ENCODE peak calls at places on chromosome 10, in nine cellular contexts. U is GM23248, A is HCT116, F is PC-3, K is hepatocyte, H is SK-N-SH, Y is MM.1S, G is neural progenitor cell, C is OCI-LY7. S is an unnamed sample.

GRCh38 chr10:58385784-58386112 is 538 bp downstream of the TFAM start:
- DNase-seq in U (peak), A (no peak), F (peak), K (peak), H (peak), Y (peak), G (peak), C (peak), S (peak)

GRCh38 chr10:127309609-127310008 is 113.2 kb upstream of the INSYN2A start:
- DNase-seq in U (peak), A (no peak), F (no peak), K (no peak), H (no peak), Y (no peak), G (no peak), C (no peak), S (no peak)

GRCh38 chr10:52390388-52390787 is 76.3 kb downstream of the DKK1 start:
- DNase-seq in U (no peak), A (no peak), F (no peak), K (no peak), H (no peak), Y (no peak), G (no peak), C (no peak), S (no peak)

GRCh38 chr10:93462881-93463280 is 19.3 kb downstream of the MYOF start:
- DNase-seq in U (peak), A (no peak), F (peak), K (no peak), H (no peak), Y (no peak), G (no peak), C (peak), S (no peak)

GRCh38 chr10:44172883-44173557 is 211.9 kb downstream of the CXCL12 start:
- DNase-seq in U (no peak), A (no peak), F (peak), K (no peak), H (no peak), Y (no peak), G (no peak), C (no peak), S (no peak)

GRCh38 chr10:50622497-50623298 is 1.1 kb downstream of the SGMS1 start:
- DNase-seq in U (peak), A (no peak), F (peak), K (peak), H (peak), Y (peak), G (peak), C (peak), S (peak)

GRCh38 chr10:49571419-49571818 is 32.5 kb upstream of the ERCC6 start:
- DNase-seq in U (peak), A (no peak), F (peak), K (peak), H (no peak), Y (no peak), G (no peak), C (no peak), S (no peak)

GRCh38 chr10:47264797-47265281 is 35.2 kb upstream of the GDF10 start:
- DNase-seq in U (no peak), A (no peak), F (no peak), K (no peak), H (no peak), Y (no peak), G (no peak), C (no peak), S (no peak)

GRCh38 chr10:25786181-25786580 is 147.8 kb upstream of the MYO3A start:
- DNase-seq in U (no peak), A (no peak), F (no peak), K (no peak), H (no peak), Y (no peak), G (no peak), C (no peak), S (no peak)

GRCh38 chr10:12504628-12505027 is 155.3 kb downstream of the CAMK1D start:
- DNase-seq in U (no peak), A (no peak), F (no peak), K (no peak), H (no peak), Y (no peak), G (no peak), C (no peak), S (no peak)

GRCh38 chr10:86970152-86970886 is 2.0 kb downstream of the ADIRF start:
- DNase-seq in U (peak), A (peak), F (peak), K (peak), H (no peak), Y (no peak), G (peak), C (no peak), S (peak)

GRCh38 chr10:73803680-73804286 is 7.6 kb downstream of the NDST2 start:
- DNase-seq in U (no peak), A (no peak), F (no peak), K (no peak), H (no peak), Y (peak), G (no peak), C (no peak), S (no peak)

GRCh38 chr10:116331815-116332214 is 7.6 kb downstream of the CCDC172 start:
- DNase-seq in U (no peak), A (no peak), F (no peak), K (no peak), H (no peak), Y (no peak), G (no peak), C (no peak), S (no peak)
- H3K4me2 ChIP-seq in U (no peak), A (no peak), F (no peak), K (no peak), H (no peak), Y (no peak), G (no peak), C (no peak), S (no peak)

GRCh38 chr10:96991313-96991841 is 159.3 kb downstream of the LCOR start:
- DNase-seq in U (peak), A (no peak), F (peak), K (no peak), H (no peak), Y (no peak), G (no peak), C (no peak), S (no peak)
- TF ChIP-seq EZH2phosphoT487 in U (no peak), A (no peak), F (no peak), K (no peak), H (no peak), Y (no peak), G (no peak), C (no peak), S (no peak)

GRCh38 chr10:69218831-69219230 is 1.3 kb upstream of the HKDC1 start:
- DNase-seq in U (peak), A (no peak), F (peak), K (no peak), H (no peak), Y (no peak), G (no peak), C (no peak), S (no peak)

GRCh38 chr10:69217119-69217754 is 2.9 kb upstream of the HKDC1 start:
- DNase-seq in U (peak), A (peak), F (peak), K (peak), H (no peak), Y (no peak), G (no peak), C (no peak), S (no peak)

GRCh38 chr10:69222157-69223027 is 2.3 kb downstream of the HKDC1 start:
- DNase-seq in U (peak), A (peak), F (peak), K (peak), H (peak), Y (peak), G (peak), C (peak), S (peak)

GRCh38 chr10:69220510-69220909 is 378 bp downstream of the HKDC1 start:
- DNase-seq in U (no peak), A (no peak), F (no peak), K (no peak), H (no peak), Y (no peak), G (no peak), C (no peak), S (no peak)

DNA sequence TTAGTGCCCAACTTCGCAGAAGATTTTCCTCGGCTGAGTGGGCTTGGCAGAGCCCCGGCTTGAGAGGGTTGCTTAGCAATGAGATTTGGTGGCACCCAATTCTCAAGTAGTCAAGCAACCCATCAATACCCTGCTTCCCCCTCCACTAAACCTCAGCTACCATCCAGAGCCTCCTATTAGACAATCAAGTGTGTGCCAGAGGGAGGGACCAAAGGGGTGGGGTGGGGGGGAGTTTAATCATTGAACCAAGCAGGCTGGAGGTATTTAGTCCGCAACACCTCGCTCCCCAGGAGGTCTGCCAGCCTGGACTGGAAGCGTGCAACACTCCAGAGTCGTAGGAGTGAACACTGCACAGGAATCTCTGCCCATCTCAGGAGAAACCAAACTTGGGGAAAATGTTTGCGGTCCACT is at the start of gene HKDC1:
- DNase-seq in U (no peak), A (no peak), F (no peak), K (peak), H (no peak), Y (no peak), G (no peak), C (no peak), S (no peak)
- H3K27ac ChIP-seq in U (no peak), A (no peak), F (no peak), K (peak), H (no peak), Y (no peak), G (no peak), C (no peak), S (no peak)

DNA sequence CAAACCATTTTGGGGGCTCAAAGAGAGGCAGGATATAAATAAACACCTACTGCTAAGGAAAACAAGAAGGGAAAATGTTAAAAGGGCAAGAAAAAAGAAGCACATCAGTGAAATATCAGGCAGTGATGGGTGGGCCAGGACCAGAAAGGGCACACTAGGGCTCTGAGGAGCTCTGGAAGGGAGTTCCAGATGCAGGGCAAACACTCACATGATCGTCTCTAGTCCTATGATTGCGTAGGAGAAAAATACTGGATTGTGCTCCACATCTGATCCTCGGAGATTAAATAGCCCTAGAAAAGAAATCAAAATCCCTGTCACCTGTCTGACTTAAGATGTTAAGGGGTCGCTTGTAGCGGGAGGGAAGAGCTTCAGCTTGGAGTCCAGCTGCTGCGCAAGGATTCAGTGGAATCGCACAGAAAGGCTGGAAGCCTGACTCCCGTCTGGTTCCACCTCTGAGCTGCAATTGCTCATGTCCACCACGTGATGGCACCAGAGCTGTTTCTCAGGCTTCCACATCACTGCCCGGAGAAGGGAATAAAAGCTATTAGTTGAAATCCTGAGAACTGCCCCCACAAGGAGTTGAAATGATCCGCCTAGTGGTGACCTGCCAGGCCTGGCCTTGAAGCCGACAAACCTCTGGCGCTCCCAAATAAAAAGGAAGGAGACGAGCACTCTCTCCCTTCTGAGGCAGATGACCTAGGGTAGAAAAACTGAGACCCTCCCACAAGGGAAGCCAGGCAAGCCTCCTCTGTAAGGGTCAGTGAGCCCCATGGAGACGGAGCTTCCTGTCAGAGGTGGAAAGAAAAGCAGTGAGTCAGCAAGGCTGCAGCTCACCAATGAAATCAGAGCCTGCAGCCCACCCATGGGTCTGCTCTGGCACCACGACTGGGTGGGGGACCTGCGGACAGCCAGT is 39.2 kb downstream of the XPNPEP1 start:
- DNase-seq in U (peak), A (peak), F (peak), K (peak), H (peak), Y (peak), G (peak), C (peak), S (peak)
- H3K4me2 ChIP-seq in U (no peak), A (peak), F (no peak), K (peak), H (peak), Y (no peak), G (peak), C (peak), S (no peak)

GRCh38 chr10:69809318-69809717 is 7.6 kb downstream of the COL13A1 start:
- DNase-seq in U (no peak), A (no peak), F (no peak), K (no peak), H (no peak), Y (no peak), G (no peak), C (no peak), S (no peak)

GRCh38 chr10:69810097-69810496 is 8.4 kb downstream of the COL13A1 start:
- DNase-seq in U (no peak), A (no peak), F (no peak), K (no peak), H (no peak), Y (no peak), G (no peak), C (no peak), S (no peak)

GRCh38 chr10:69813632-69814031 is 11.9 kb downstream of the COL13A1 start:
- DNase-seq in U (no peak), A (no peak), F (no peak), K (no peak), H (no peak), Y (no peak), G (no peak), C (no peak), S (no peak)

GRCh38 chr10:69814251-69814650 is 12.5 kb downstream of the COL13A1 start:
- DNase-seq in U (no peak), A (no peak), F (no peak), K (no peak), H (no peak), Y (no peak), G (no peak), C (no peak), S (no peak)

GRCh38 chr10:69810998-69811397 is 9.3 kb downstream of the COL13A1 start:
- DNase-seq in U (no peak), A (no peak), F (no peak), K (no peak), H (no peak), Y (no peak), G (no peak), C (no peak), S (no peak)
- TF ChIP-seq EZH2phosphoT487 in U (no peak), A (no peak), F (no peak), K (no peak), H (no peak), Y (no peak), G (no peak), C (no peak), S (no peak)

GRCh38 chr10:71850021-71850744 is 868 bp downstream of the PSAP start:
- DNase-seq in U (peak), A (no peak), F (peak), K (no peak), H (no peak), Y (no peak), G (no peak), C (no peak), S (no peak)

GRCh38 chr10:71847418-71847817 is 3.6 kb downstream of the PSAP start:
- DNase-seq in U (no peak), A (no peak), F (no peak), K (no peak), H (no peak), Y (no peak), G (no peak), C (no peak), S (no peak)

GRCh38 chr10:71846816-71847215 is 4.2 kb downstream of the PSAP start:
- DNase-seq in U (no peak), A (no peak), F (no peak), K (no peak), H (no peak), Y (no peak), G (no peak), C (peak), S (no peak)

GRCh38 chr10:71849461-71849908 is 1.6 kb downstream of the PSAP start:
- DNase-seq in U (no peak), A (no peak), F (no peak), K (no peak), H (no peak), Y (no peak), G (no peak), C (no peak), S (no peak)

GRCh38 chr10:71848325-71849277 is 2.5 kb downstream of the PSAP start:
- DNase-seq in U (peak), A (no peak), F (peak), K (no peak), H (no peak), Y (no peak), G (no peak), C (no peak), S (peak)
- H3K27ac ChIP-seq in U (no peak), A (no peak), F (peak), K (no peak), H (peak), Y (no peak), G (no peak), C (no peak), S (no peak)

S was measured in GM23338.